ENCODE peak calls at places on chromosomes 4 and X, in six cellular contexts. E, C, I, H, T and W are unnamed samples.

GRCh38 chrX:18885317-18886004 is 98.5 kb downstream of the PHKA2 start:
- DNase-seq in E (no peak), C (peak), I (no peak), H (no peak), T (peak), W (no peak)

GRCh38 chrX:113741744-113742143 is 842.1 kb upstream of the HTR2C start:
- DNase-seq in E (no peak), C (no peak), I (peak), H (peak), T (peak), W (peak)

GRCh38 chr4:94256833-94257232 is 49.2 kb downstream of the SMARCAD1 start:
- DNase-seq in E (no peak), C (peak), I (peak), H (no peak), T (peak), W (peak)

GRCh38 chr4:142434519-142435224 is 411.4 kb downstream of the INPP4B start:
- DNase-seq in E (no peak), C (no peak), I (no peak), H (no peak), T (no peak), W (no peak)

GRCh38 chrX:128106630-128107029 is 54.4 kb upstream of the ACTRT1 start:
- DNase-seq in E (no peak), C (no peak), I (peak), H (no peak), T (no peak), W (peak)

GRCh38 chr4:121706595-121707021 is 9.8 kb upstream of the ANXA5 start:
- DNase-seq in E (no peak), C (peak), I (no peak), H (peak), T (peak), W (no peak)

GRCh38 chr4:174681723-174682300 is 147.2 kb downstream of the GLRA3 start:
- DNase-seq in E (peak), C (peak), I (peak), H (peak), T (peak), W (no peak)

GRCh38 chr4:7032591-7032990 is 10.6 kb upstream of the TADA2B start:
- DNase-seq in E (no peak), C (no peak), I (no peak), H (no peak), T (no peak), W (no peak)

GRCh38 chr4:53859305-53859704 is 205.1 kb downstream of the CHIC2 start:
- DNase-seq in E (no peak), C (no peak), I (no peak), H (no peak), T (no peak), W (no peak)

GRCh38 chr4:48090621-48091020 is 43.4 kb downstream of the TXK start:
- DNase-seq in E (no peak), C (no peak), I (no peak), H (peak), T (no peak), W (no peak)

GRCh38 chrX:81174286-81174685 is 27.4 kb downstream of the HMGN5 start:
- DNase-seq in E (no peak), C (peak), I (peak), H (peak), T (peak), W (peak)

GRCh38 chr4:42985971-42986370 is 93.5 kb downstream of the GRXCR1 start:
- DNase-seq in E (no peak), C (no peak), I (no peak), H (no peak), T (no peak), W (no peak)

GRCh38 chr4:169443748-169444147 is 168.6 kb downstream of the NEK1 start:
- DNase-seq in E (no peak), C (no peak), I (no peak), H (no peak), T (no peak), W (no peak)

GRCh38 chr4:158823461-158823873 is 54.6 kb downstream of the FNIP2 start:
- DNase-seq in E (no peak), C (peak), I (no peak), H (no peak), T (peak), W (no peak)

GRCh38 chrX:139828830-139829229 is 104.0 kb downstream of the ATP11C start:
- DNase-seq in E (no peak), C (no peak), I (no peak), H (no peak), T (no peak), W (no peak)

GRCh38 chr4:7287918-7288280 is 95.6 kb downstream of the SORCS2 start:
- DNase-seq in E (no peak), C (no peak), I (no peak), H (no peak), T (no peak), W (no peak)

GRCh38 chrX:78886550-78886949 is 58.6 kb upstream of the P2RY10 start:
- DNase-seq in E (no peak), C (no peak), I (peak), H (no peak), T (peak), W (peak)

GRCh38 chr4:141391771-141392170 is 171.1 kb downstream of the ZNF330 start:
- DNase-seq in E (no peak), C (no peak), I (peak), H (peak), T (no peak), W (no peak)

GRCh38 chr4:108813261-108813660 is 50.4 kb upstream of the ETNPPL start:
- DNase-seq in E (no peak), C (no peak), I (no peak), H (peak), T (no peak), W (no peak)

GRCh38 chrX:107686792-107687191 is 58.5 kb downstream of the PRPS1 start:
- DNase-seq in E (no peak), C (no peak), I (no peak), H (peak), T (no peak), W (no peak)

GRCh38 chr4:53654300-53654758 is 63.0 kb upstream of the LNX1 start:
- DNase-seq in E (no peak), C (peak), I (peak), H (peak), T (peak), W (no peak)

GRCh38 chr4:174828845-174829701 is at the start of gene GLRA3:
- DNase-seq in E (peak), C (peak), I (peak), H (peak), T (peak), W (no peak)

GRCh38 chr4:56786955-56787354 is 34.5 kb downstream of the SPINK2 start:
- DNase-seq in E (no peak), C (peak), I (peak), H (peak), T (peak), W (no peak)

GRCh38 chr4:6492861-6493667 is 20.6 kb upstream of the PPP2R2C start:
- DNase-seq in E (no peak), C (no peak), I (no peak), H (no peak), T (no peak), W (no peak)

GRCh38 chrX:40080896-40081678 is 16.7 kb downstream of the BCOR start:
- DNase-seq in E (no peak), C (no peak), I (no peak), H (no peak), T (no peak), W (no peak)

GRCh38 chr4:185283723-185284122 is 74.3 kb downstream of the SNX25 start:
- DNase-seq in E (no peak), C (peak), I (peak), H (peak), T (peak), W (no peak)

GRCh38 chr4:118361192-118361591 is 8.4 kb upstream of the PRSS12 start:
- DNase-seq in E (no peak), C (no peak), I (no peak), H (no peak), T (no peak), W (no peak)

GRCh38 chr4:125317526-125317880 is 2.7 kb downstream of the FAT4 start:
- DNase-seq in E (no peak), C (peak), I (no peak), H (peak), T (peak), W (no peak)

GRCh38 chrX:49058794-49059193 is at the start of gene CCDC120:
- DNase-seq in E (no peak), C (no peak), I (peak), H (peak), T (no peak), W (no peak)

GRCh38 chrX:49059209-49060191 is 701 bp downstream of the CCDC120 start:
- DNase-seq in E (peak), C (no peak), I (peak), H (no peak), T (no peak), W (no peak)

GRCh38 chrX:49061490-49061889 is 2.7 kb downstream of the CCDC120 start:
- DNase-seq in E (no peak), C (no peak), I (no peak), H (no peak), T (no peak), W (no peak)

GRCh38 chrX:49061916-49062315 is 3.1 kb downstream of the CCDC120 start:
- DNase-seq in E (no peak), C (no peak), I (no peak), H (no peak), T (no peak), W (no peak)

GRCh38 chrX:49060914-49061313 is 2.1 kb downstream of the CCDC120 start:
- DNase-seq in E (no peak), C (no peak), I (no peak), H (no peak), T (no peak), W (no peak)
- H3K9ac ChIP-seq in E (no peak), C (no peak), I (no peak), H (no peak), T (no peak), W (no peak)

GRCh38 chr4:153788419-153789276 is at the start of gene SFRP2:
- DNase-seq in E (no peak), C (no peak), I (no peak), H (no peak), T (peak), W (no peak)

GRCh38 chr4:153784300-153784699 is 4.6 kb downstream of the SFRP2 start:
- DNase-seq in E (no peak), C (no peak), I (no peak), H (no peak), T (no peak), W (no peak)

GRCh38 chr4:153787156-153787555 is 1.7 kb downstream of the SFRP2 start:
- DNase-seq in E (no peak), C (no peak), I (no peak), H (no peak), T (no peak), W (no peak)

GRCh38 chr4:153788064-153788418 is 842 bp downstream of the SFRP2 start:
- DNase-seq in E (no peak), C (no peak), I (no peak), H (no peak), T (no peak), W (no peak)

GRCh38 chr4:153785830-153786721 is 2.8 kb downstream of the SFRP2 start:
- DNase-seq in E (no peak), C (peak), I (peak), H (no peak), T (peak), W (peak)
- H3K9ac ChIP-seq in E (no peak), C (no peak), I (no peak), H (no peak), T (no peak), W (no peak)

DNA sequence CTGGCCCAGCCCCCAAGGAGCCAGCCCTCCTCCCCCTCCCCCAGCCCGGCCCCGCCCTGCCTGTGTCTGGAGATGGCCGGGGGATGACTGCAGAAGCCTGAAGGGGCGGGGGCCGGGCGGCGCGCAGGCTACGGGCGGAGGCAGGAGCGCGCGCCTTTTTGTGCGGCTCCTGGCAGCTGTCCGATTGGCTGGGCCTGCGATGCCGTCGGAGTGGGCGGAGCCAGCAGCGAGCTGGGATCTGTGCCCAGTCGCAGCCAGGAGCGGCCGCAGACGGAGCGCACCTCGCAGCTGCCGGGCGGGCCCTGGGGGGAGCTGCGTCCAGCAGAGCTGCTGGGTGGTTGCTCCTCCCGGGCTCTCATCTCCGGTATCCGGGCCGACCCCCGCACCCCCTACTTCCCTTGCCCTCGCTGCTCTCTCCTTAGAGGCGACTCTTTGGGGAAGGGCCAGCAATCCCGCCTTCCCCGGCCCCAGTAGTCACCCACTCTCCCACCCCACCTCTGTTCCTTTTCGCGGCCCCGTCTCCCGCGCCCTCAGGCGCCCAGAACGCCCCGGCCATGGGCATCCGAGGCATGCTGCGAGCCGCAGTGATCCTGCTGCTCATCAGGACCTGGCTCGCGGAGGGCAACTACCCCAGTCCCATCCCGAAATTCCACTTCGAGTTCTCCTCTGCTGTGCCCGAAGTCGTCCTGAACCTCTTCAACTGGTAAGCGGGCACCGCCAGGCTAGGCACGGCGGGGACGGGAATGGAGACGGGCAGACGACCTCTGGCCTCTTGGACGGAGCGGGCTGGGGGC is at the start of gene GABRQ:
- DNase-seq in E (peak), C (peak), I (no peak), H (no peak), T (peak), W (peak)
- H3K9ac ChIP-seq in E (peak), C (no peak), I (no peak), H (no peak), T (no peak), W (no peak)

DNA sequence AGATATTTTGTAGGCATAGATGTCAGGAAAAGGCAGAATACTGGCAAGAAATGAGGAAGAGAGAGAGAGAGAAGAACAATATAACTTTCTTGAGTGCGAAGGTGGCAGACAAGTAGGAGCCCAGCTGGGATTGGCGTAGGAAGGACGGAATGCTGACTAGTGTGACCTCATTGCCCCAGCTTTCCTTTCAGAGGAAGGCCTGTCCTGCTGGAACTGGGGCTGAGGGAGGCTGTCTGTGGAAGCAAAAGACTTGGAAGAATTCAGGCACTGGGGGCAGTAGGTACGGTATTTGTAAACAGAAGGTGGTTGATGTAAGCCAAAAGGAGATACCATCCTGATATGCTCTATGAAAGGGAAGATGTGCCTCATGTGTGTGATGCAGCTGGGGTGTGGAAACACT is 818.4 kb downstream of the ADGRL3 start:
- DNase-seq in E (no peak), C (no peak), I (no peak), H (no peak), T (no peak), W (no peak)
- H3K9ac ChIP-seq in E (no peak), C (no peak), I (no peak), H (no peak), T (no peak), W (no peak)